ENCODE peak calls at places on chromosomes 4 and X, in eight cellular contexts. J is psoas muscle, U is body of pancreas, E is endodermal cell, O is left lung, W is DND-41, H is thoracic aorta, F is RWPE2. T is an unnamed sample.

GRCh38 chr4:35358001-35358584 is 886.2 kb downstream of the ARAP2 start:
- DNase-seq in J (no peak), W (no peak), H (no peak), E (no peak), U (no peak), O (no peak), F (no peak), T (no peak)

GRCh38 chrX:13334491-13334890 is 14.6 kb upstream of the ATXN3L start:
- DNase-seq in O (no peak), E (no peak), W (no peak), J (no peak), F (no peak), H (no peak), U (no peak), T (no peak)

GRCh38 chr4:170138580-170139194 is 48.9 kb upstream of the AADAT start:
- DNase-seq in J (peak), U (peak), O (peak), H (no peak), F (no peak), E (peak), W (peak), T (peak)

GRCh38 chr4:156838761-156839160 is 132.8 kb downstream of the PDGFC start:
- DNase-seq in F (no peak), E (no peak), O (no peak), W (no peak), J (no peak), H (no peak), U (no peak), T (no peak)

GRCh38 chr4:74418063-74418670 is 26.8 kb upstream of the AREG start:
- DNase-seq in E (no peak), U (no peak), F (peak), H (no peak), W (no peak), O (no peak), J (no peak), T (no peak)

GRCh38 chrX:119398974-119399771 is at the start of gene SLC25A43:
- DNase-seq in H (no peak), E (peak), O (peak), F (no peak), U (peak), W (no peak), J (peak), T (peak)

GRCh38 chr4:951186-951585 is 18.9 kb downstream of the TMEM175 start:
- DNase-seq in J (peak), F (no peak), W (no peak), O (no peak), H (no peak), E (peak), U (no peak), T (no peak)

GRCh38 chr4:118171381-118171780 is 137.1 kb downstream of the NDST3 start:
- DNase-seq in E (no peak), O (no peak), F (no peak), U (no peak), W (no peak), J (no peak), H (no peak), T (no peak)

GRCh38 chr4:165537028-165537648 is 158.3 kb downstream of the CPE start:
- DNase-seq in W (no peak), E (no peak), F (no peak), U (no peak), H (no peak), O (no peak), J (no peak), T (no peak)

GRCh38 chr4:117533501-117533900 is 448.1 kb upstream of the TRAM1L1 start:
- DNase-seq in F (no peak), E (no peak), U (no peak), J (no peak), W (no peak), H (no peak), O (no peak), T (no peak)

GRCh38 chrX:124001581-124001980 is 40.1 kb downstream of the STAG2 start:
- DNase-seq in H (no peak), E (no peak), F (no peak), O (no peak), U (no peak), W (no peak), J (no peak), T (no peak)

GRCh38 chr4:42626629-42627028 is 30.3 kb downstream of the ATP8A1 start:
- DNase-seq in F (no peak), E (no peak), H (no peak), J (no peak), W (no peak), U (no peak), O (no peak), T (no peak)

GRCh38 chr4:52853351-52853750 is 8.8 kb upstream of the RASL11B start:
- DNase-seq in F (no peak), U (no peak), W (no peak), J (no peak), O (no peak), H (no peak), E (no peak), T (no peak)

GRCh38 chr4:10066704-10067651 is 45.7 kb upstream of the SLC2A9 start:
- DNase-seq in H (no peak), U (no peak), W (no peak), E (peak), F (no peak), O (no peak), J (no peak), T (no peak)

GRCh38 chr4:81084029-81084428 is 53.5 kb downstream of the BMP3 start:
- DNase-seq in U (no peak), E (no peak), O (no peak), H (no peak), F (no peak), W (no peak), J (no peak), T (no peak)

GRCh38 chr4:1414831-1415680 is 8.8 kb upstream of the NKX1-1 start:
- DNase-seq in H (no peak), J (peak), O (no peak), W (no peak), E (peak), F (peak), U (no peak), T (peak)

GRCh38 chrX:155679715-155680114 is 67.0 kb upstream of the TMLHE start:
- DNase-seq in H (no peak), W (no peak), J (no peak), U (no peak), F (no peak), E (no peak), O (no peak), T (no peak)

GRCh38 chrX:155682834-155683233 is 70.1 kb upstream of the TMLHE start:
- DNase-seq in U (no peak), E (no peak), W (no peak), H (no peak), J (no peak), F (no peak), O (no peak), T (no peak)
- TF ChIP-seq CTCF in U (no peak), E (no peak), W (no peak), H (no peak), J (no peak), F (no peak), O (no peak), T (no peak)

DNA sequence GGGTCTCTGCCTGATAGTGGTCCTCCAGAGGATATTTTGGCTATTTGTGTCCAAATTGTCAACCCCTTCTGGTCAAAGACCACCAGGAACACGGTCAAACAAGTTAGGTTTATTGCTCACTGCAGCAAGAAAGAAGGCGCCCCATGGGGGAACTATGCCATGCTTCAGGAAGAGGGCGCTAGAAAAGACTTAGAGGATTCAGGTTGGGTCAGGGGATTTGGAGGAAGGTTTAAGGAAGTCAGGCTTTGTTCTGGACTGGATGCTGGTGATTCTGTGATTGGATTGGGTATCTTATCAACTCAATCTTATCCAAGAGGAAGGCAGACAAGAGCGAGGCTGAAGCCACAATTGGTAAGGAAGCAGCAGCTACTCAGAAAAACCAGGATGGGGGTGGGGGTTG is 14.3 kb upstream of the ELF4 start:
- DNase-seq in J (no peak), E (no peak), O (no peak), H (no peak), F (no peak), W (no peak), U (no peak), T (no peak)
- H3K27ac ChIP-seq in J (no peak), E (no peak), O (no peak), H (peak), F (peak), W (no peak), U (peak), T (peak)

DNA sequence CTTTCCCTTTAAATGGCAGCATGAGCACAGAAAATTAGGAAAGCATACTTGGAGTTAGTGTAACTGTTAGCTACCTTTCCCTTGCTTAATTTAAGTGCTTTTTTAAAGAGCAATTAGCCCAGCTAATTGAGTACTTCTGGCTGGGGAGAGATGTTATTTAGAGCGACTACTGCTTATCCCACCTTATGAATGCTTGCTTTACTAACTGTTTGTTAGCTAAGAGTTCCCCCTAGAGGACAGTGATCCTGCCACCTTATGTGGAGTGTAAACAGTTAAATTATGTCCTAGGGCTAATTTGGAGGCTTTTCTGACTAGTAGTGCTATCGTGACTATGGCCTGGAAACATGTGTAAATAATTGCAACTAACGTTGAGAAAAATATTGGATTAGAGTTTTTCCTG is 909.4 kb downstream of the FSTL5 start:
- DNase-seq in J (no peak), H (no peak), O (no peak), E (no peak), W (no peak), F (no peak), U (no peak), T (no peak)
- TF ChIP-seq CTCF in J (no peak), H (no peak), O (no peak), E (peak), W (no peak), F (no peak), U (no peak), T (no peak)

GRCh38 chrX:40700640-40701342 is 34.6 kb downstream of the MED14 start:
- DNase-seq in H (no peak), W (no peak), E (no peak), O (no peak), J (no peak), F (no peak), U (no peak), T (no peak)
- H3K27ac ChIP-seq in H (no peak), W (no peak), E (no peak), O (no peak), J (peak), F (no peak), U (no peak), T (no peak)

GRCh38 chr4:186557486-186557885 is 2.1 kb upstream of the MTNR1A start:
- DNase-seq in W (no peak), J (no peak), F (no peak), E (peak), U (no peak), O (no peak), H (no peak), T (no peak)
- TF ChIP-seq CTCF in W (no peak), J (no peak), F (no peak), E (no peak), U (no peak), O (no peak), H (no peak), T (no peak)

DNA sequence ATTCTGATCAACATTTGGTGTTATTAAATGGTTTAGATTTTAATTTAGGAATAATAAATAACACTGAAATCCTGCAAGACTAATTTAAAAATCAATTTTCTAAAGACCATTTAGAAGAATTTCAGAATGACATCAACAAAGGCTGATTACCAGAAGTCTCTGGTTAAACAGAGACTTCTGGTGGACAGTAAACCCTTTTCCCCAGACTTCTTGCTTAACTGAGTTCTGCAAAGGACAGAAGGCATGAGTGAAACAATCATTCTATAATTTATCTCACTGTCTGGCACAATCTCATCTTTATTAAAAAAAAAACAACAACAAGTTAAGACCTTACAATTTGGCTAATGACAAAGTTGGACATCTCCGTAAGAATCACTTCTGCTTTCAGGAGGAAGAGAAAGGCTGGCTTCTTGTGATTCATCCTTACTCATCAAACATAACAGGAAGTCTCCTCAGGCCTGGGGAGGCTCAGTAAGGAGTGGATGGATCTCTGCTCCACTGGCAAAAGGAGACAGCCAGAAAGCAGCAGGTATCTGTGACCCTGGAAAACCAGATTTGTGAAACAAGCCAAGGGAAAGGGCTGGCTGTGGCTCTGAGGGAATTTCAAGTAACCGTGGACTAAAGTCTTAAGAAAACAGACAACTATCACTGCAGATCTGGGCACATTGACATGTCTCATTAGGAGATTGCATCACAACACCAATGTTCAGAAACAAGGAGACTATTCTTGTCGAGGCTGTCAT is 908 bp upstream of the TLR6 start:
- DNase-seq in E (peak), W (peak), J (peak), H (no peak), O (peak), U (no peak), F (no peak), T (no peak)
- H3K27ac ChIP-seq in E (no peak), W (no peak), J (peak), H (peak), O (peak), U (no peak), F (peak), T (peak)

DNA sequence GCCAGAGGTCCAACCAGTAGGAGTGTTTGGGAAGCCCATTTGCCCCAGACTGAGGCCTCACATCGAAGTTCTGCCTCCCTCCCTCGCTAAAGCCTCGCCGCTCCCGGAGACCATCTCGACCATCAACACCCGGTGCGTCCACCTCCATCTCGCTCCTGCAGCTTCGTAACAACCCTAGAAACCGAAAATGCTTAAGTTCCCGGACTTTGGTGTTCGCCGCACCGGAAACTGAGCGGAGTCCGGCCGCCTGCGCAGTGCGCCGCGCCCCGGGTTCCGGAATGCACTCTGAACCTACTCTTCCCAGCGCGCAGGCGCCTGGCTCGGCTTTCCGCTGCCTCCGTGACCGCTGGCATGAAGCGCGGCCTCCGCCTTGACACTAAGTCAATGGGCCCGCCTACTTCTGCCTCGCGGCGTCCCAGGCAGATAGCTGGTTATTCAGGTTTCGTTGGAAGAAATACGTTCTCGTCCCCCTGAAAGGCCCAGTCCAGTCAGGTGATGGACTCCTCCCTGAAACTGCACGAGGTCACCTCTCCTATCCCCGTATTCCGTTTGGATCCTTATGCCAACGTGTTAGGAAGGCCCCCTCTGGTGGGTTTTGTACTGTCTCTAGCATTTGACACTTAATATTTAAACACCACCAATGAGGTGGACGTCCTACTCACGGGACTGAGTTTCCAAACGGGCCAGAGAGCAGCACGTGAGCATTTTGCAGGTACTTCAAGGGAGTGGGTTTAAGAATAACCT is 21.4 kb downstream of the FABP2 start:
- DNase-seq in W (peak), E (peak), F (peak), U (peak), J (peak), H (peak), O (peak), T (peak)
- TF ChIP-seq CTCF in W (peak), E (peak), F (no peak), U (no peak), J (no peak), H (no peak), O (no peak), T (no peak)

GRCh38 chr4:182102576-182102975 is 140.6 kb upstream of the TENM3 start:
- DNase-seq in E (no peak), O (no peak), W (no peak), H (no peak), F (no peak), U (no peak), J (no peak), T (no peak)

GRCh38 chr4:182103614-182104319 is 139.4 kb upstream of the TENM3 start:
- DNase-seq in F (no peak), U (no peak), E (no peak), O (no peak), H (no peak), J (no peak), W (no peak), T (no peak)

GRCh38 chr4:182105416-182105815 is 137.8 kb upstream of the TENM3 start:
- DNase-seq in J (no peak), H (no peak), U (no peak), O (no peak), E (no peak), F (no peak), W (no peak), T (no peak)

DNA sequence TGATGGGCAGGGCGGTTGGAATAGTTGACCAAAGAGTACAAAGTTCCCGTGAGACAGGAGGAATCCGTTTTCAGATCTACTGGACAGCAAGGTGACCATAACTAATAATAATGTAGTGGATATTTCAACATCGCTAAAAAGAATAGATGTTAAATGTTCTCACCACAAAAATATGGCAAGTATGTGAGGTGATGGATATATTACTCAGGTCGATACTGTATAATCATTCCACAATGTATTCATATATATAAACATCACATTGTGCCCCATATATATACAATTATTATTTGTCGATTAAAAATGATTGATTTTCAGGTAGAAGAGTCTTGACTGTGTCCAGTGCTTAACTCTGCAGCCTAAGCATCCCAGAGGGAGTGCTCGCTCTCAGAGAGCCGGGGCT is 141.6 kb upstream of the TENM3 start:
- DNase-seq in F (no peak), W (no peak), O (no peak), J (no peak), H (no peak), E (no peak), U (no peak), T (no peak)
- H3K27ac ChIP-seq in F (no peak), W (no peak), O (no peak), J (no peak), H (no peak), E (no peak), U (no peak), T (no peak)